ENCODE peak calls at places on chromosomes 5 and 9, in four cellular contexts. P is tibial artery, W is uterus, B is IMR-90. Q is an unnamed sample.

GRCh38 chr9:98856982-98857381 is 49.5 kb downstream of the GALNT12 start:
- DNase-seq in P (no peak), W (no peak), B (no peak), Q (no peak)

GRCh38 chr9:90970603-90971002 is 169.0 kb downstream of the SYK start:
- DNase-seq in P (no peak), W (no peak), B (peak; percentile 49), Q (no peak)

GRCh38 chr9:128916204-128916603 is 4.6 kb upstream of the PHYHD1 start:
- DNase-seq in P (peak; percentile 77), W (peak; percentile 64), B (no peak), Q (no peak)

GRCh38 chr9:124213396-124213795 is 44.4 kb upstream of the NEK6 start:
- DNase-seq in P (no peak), W (no peak), B (no peak), Q (no peak)

GRCh38 chr5:82991678-82992323 is 85.4 kb downstream of the TMEM167A start:
- DNase-seq in P (no peak), W (no peak), B (peak; percentile 38), Q (no peak)

GRCh38 chr5:81172710-81173109 is 60.4 kb upstream of the CKMT2 start:
- DNase-seq in P (no peak), W (no peak), B (peak; percentile 58), Q (no peak)

GRCh38 chr5:107670028-107670926 is 460 bp downstream of the EFNA5 start:
- DNase-seq in P (peak; percentile 23), W (no peak), B (peak; percentile 2), Q (peak; percentile 47)

GRCh38 chr5:178142642-178143041 is 11.0 kb downstream of the NHP2 start:
- DNase-seq in P (no peak), W (no peak), B (no peak), Q (no peak)

GRCh38 chr5:76947064-76947463 is 5.8 kb upstream of the CRHBP start:
- DNase-seq in P (no peak), W (no peak), B (no peak), Q (no peak)

GRCh38 chr5:85288914-85289313 is 904.2 kb upstream of the EDIL3 start:
- DNase-seq in P (no peak), W (no peak), B (no peak), Q (no peak)

GRCh38 chr5:111582962-111583669 is 70.8 kb upstream of the STARD4 start:
- DNase-seq in P (no peak), W (no peak), B (peak; percentile 89), Q (no peak)

GRCh38 chr9:109020113-109020512 is 6.8 kb upstream of the CTNNAL1 start:
- DNase-seq in P (no peak), W (no peak), B (no peak), Q (no peak)

GRCh38 chr9:742104-742503 is 99.4 kb upstream of the DMRT1 start:
- DNase-seq in P (no peak), W (no peak), B (no peak), Q (no peak)

GRCh38 chr9:7228786-7229185 is 471.0 kb downstream of the KDM4C start:
- DNase-seq in P (no peak), W (no peak), B (no peak), Q (no peak)

GRCh38 chr5:13865317-13865716 is 79.2 kb downstream of the DNAH5 start:
- DNase-seq in P (no peak), W (no peak), B (peak; percentile 16), Q (no peak)

GRCh38 chr5:39331993-39332392 is 32.3 kb downstream of the C9 start:
- DNase-seq in P (no peak), W (no peak), B (no peak), Q (no peak)

GRCh38 chr9:6714176-6714575 is 43.6 kb upstream of the KDM4C start:
- DNase-seq in P (no peak), W (no peak), B (no peak), Q (no peak)

GRCh38 chr5:61256474-61256873 is 75.6 kb upstream of the ZSWIM6 start:
- DNase-seq in P (peak; percentile 36), W (no peak), B (no peak), Q (no peak)

GRCh38 chr5:42268630-42269029 is 154.6 kb upstream of the GHR start:
- DNase-seq in P (no peak), W (no peak), B (peak; percentile 3), Q (no peak)

GRCh38 chr5:75023368-75024159 is 28.8 kb downstream of the GCNT4 start:
- DNase-seq in P (no peak), W (no peak), B (peak; percentile 23), Q (no peak)

GRCh38 chr9:27293046-27293445 is 3.9 kb downstream of the EQTN start:
- DNase-seq in P (no peak), W (no peak), B (no peak), Q (no peak)

GRCh38 chr9:32136700-32137339 is 247.6 kb upstream of the ACO1 start:
- DNase-seq in P (no peak), W (no peak), B (no peak), Q (no peak)

GRCh38 chr5:135079760-135080159 is 45.7 kb upstream of the PITX1 start:
- DNase-seq in P (no peak), W (no peak), B (no peak), Q (no peak)

DNA sequence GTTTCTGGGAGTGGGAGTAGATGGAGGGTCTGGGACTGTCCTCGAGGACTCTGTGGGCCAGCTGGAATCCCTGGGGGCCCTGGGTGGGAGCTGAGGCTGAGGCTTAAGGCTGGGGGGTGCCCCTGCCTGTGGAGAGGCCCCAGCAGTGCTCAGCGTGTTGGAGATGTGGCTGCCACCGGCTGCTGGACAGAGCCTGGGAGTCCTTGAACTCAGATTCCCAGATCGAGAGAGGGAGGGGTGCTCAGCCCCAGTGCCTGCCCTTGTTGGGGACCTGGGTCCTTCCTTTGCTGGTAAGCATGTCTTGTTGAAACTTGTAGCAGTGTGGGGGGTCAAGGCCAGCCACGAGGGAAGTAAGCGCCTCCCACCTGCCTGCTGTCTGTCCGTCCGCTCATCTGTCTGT is 10.7 kb downstream of the RXRA start:
- DNase-seq in P (no peak), W (no peak), B (no peak), Q (no peak)
- H3K27ac ChIP-seq in P (no peak overlapping the region), W (no peak overlapping the region), B (no peak overlapping the region), Q (no peak overlapping the region)

GRCh38 chr9:95124582-95125359 is 192.7 kb downstream of the FANCC start:
- DNase-seq in P (no peak), W (no peak), B (no peak), Q (no peak)
- TF ChIP-seq CTCF in P (peak; percentile 9), W (no peak), B (no peak), Q (peak; percentile 46)

GRCh38 chr9:95515272-95516113 is 1.3 kb downstream of the PTCH1 start:
- DNase-seq in P (no peak), W (no peak), B (no peak), Q (no peak)

GRCh38 chr9:95516221-95516735 is 493 bp downstream of the PTCH1 start:
- DNase-seq in P (no peak), W (no peak), B (no peak), Q (peak; percentile 35)

GRCh38 chr9:95518026-95518425 is 1.3 kb upstream of the PTCH1 start:
- DNase-seq in P (no peak), W (no peak), B (no peak), Q (no peak)

GRCh38 chr9:95517559-95517933 is 775 bp upstream of the PTCH1 start:
- DNase-seq in P (no peak), W (no peak), B (no peak), Q (no peak)

GRCh38 chr9:95516736-95517558 is at the start of gene PTCH1:
- DNase-seq in P (no peak), W (peak; percentile 50), B (peak; percentile 52), Q (no peak)
- H3K27ac ChIP-seq in P (peak within 1 kb of the TSS; percentile 68), W (peak within 1 kb of the TSS; percentile 69), B (peak within 1 kb of the TSS; percentile 12), Q (peak within 1 kb of the TSS; percentile 46)

GRCh38 chr5:119335261-119335677 is 20.6 kb upstream of the TNFAIP8 start:
- DNase-seq in P (no peak), W (no peak), B (no peak), Q (no peak)

GRCh38 chr5:119338326-119338957 is 17.4 kb upstream of the TNFAIP8 start:
- DNase-seq in P (no peak), W (no peak), B (no peak), Q (no peak)

GRCh38 chr5:119336846-119337564 is 18.8 kb upstream of the TNFAIP8 start:
- DNase-seq in P (no peak), W (no peak), B (no peak), Q (no peak)

GRCh38 chr5:119333421-119333851 is 22.4 kb upstream of the TNFAIP8 start:
- DNase-seq in P (no peak), W (no peak), B (peak; percentile 21), Q (no peak)

GRCh38 chr5:119336262-119336661 is 19.6 kb upstream of the TNFAIP8 start:
- DNase-seq in P (no peak), W (no peak), B (no peak), Q (no peak)
- TF ChIP-seq CTCF in P (no peak), W (no peak), B (no peak), Q (no peak)

GRCh38 chr5:56487528-56488115 is 254.5 kb upstream of the ANKRD55 start:
- DNase-seq in P (no peak), W (no peak), B (no peak), Q (no peak)
- H3K27ac ChIP-seq in P (no peak overlapping the region), W (no peak overlapping the region), B (no peak overlapping the region), Q (no peak overlapping the region)